ENCODE peak calls at places on chromosome 17, in five cellular contexts. One of them, this sample, is unnamed.

GRCh38 chr17:45091778-45092425 is 30.8 kb downstream of the NMT1 start:
- DNase-seq in astrocyte: peak; percentile 13
- DNase-seq in K562: no peak
- DNase-seq in HL-60: no peak
- DNase-seq in Peyer's patch: no peak
- DNase-seq in this sample: no peak

GRCh38 chr17:681738-682137 is 32.9 kb downstream of the VPS53 start:
- DNase-seq in astrocyte: peak; percentile 84
- DNase-seq in K562: no peak
- DNase-seq in HL-60: no peak
- DNase-seq in Peyer's patch: no peak
- DNase-seq in this sample: no peak

GRCh38 chr17:40253565-40253964 is 34.1 kb upstream of the CDC6 start:
- DNase-seq in astrocyte: no peak
- DNase-seq in K562: no peak
- DNase-seq in HL-60: no peak
- DNase-seq in Peyer's patch: peak; percentile 6
- DNase-seq in this sample: no peak

GRCh38 chr17:16886655-16887322 is 85.1 kb downstream of the TNFRSF13B start:
- DNase-seq in astrocyte: no peak
- DNase-seq in K562: no peak
- DNase-seq in HL-60: no peak
- DNase-seq in Peyer's patch: no peak
- DNase-seq in this sample: no peak

GRCh38 chr17:19371259-19372003 is 6.9 kb upstream of the MAPK7 start:
- DNase-seq in astrocyte: no peak
- DNase-seq in K562: no peak
- DNase-seq in HL-60: no peak
- DNase-seq in Peyer's patch: peak; percentile 43
- DNase-seq in this sample: no peak

GRCh38 chr17:50531428-50532025 is 1.0 kb upstream of the EPN3 start:
- DNase-seq in astrocyte: no peak
- DNase-seq in K562: no peak
- DNase-seq in HL-60: no peak
- DNase-seq in Peyer's patch: no peak
- DNase-seq in this sample: no peak

GRCh38 chr17:47987240-47987835 is 16.4 kb downstream of the CDK5RAP3 start:
- DNase-seq in astrocyte: peak; percentile 44
- DNase-seq in K562: no peak
- DNase-seq in HL-60: no peak
- DNase-seq in Peyer's patch: no peak
- DNase-seq in this sample: no peak

GRCh38 chr17:76550712-76551615 is 11.1 kb downstream of the PRCD start:
- DNase-seq in astrocyte: no peak
- DNase-seq in K562: no peak
- DNase-seq in HL-60: no peak
- DNase-seq in Peyer's patch: no peak
- DNase-seq in this sample: no peak

GRCh38 chr17:74274703-74275340 is 788 bp downstream of the DNAI2 start:
- DNase-seq in astrocyte: no peak
- DNase-seq in K562: no peak
- DNase-seq in HL-60: peak; percentile 33
- DNase-seq in Peyer's patch: no peak
- DNase-seq in this sample: no peak

GRCh38 chr17:74147436-74147835 is 56.0 kb upstream of the RPL38 start:
- DNase-seq in astrocyte: no peak
- DNase-seq in K562: no peak
- DNase-seq in HL-60: no peak
- DNase-seq in Peyer's patch: no peak
- DNase-seq in this sample: no peak

GRCh38 chr17:31918701-31919128 is 17.2 kb upstream of the UTP6 start:
- DNase-seq in astrocyte: no peak
- DNase-seq in K562: no peak
- DNase-seq in HL-60: no peak
- DNase-seq in Peyer's patch: no peak
- DNase-seq in this sample: no peak

GRCh38 chr17:19464033-19465026 is 53.3 kb downstream of the RNF112 start:
- DNase-seq in astrocyte: no peak
- DNase-seq in K562: no peak
- DNase-seq in HL-60: no peak
- DNase-seq in Peyer's patch: no peak
- DNase-seq in this sample: no peak

GRCh38 chr17:81582341-81582740 is 30.2 kb upstream of the FAAP100 start:
- DNase-seq in astrocyte: peak; percentile 73
- DNase-seq in K562: no peak
- DNase-seq in HL-60: no peak
- DNase-seq in Peyer's patch: no peak
- DNase-seq in this sample: no peak

GRCh38 chr17:40098846-40099626 is 1.4 kb downstream of the NR1D1 start:
- DNase-seq in astrocyte: peak; percentile 93
- DNase-seq in K562: peak; percentile 99
- DNase-seq in HL-60: peak; percentile 99
- DNase-seq in Peyer's patch: peak; percentile 100
- DNase-seq in this sample: peak; percentile 100

GRCh38 chr17:42775534-42776098 is 2.4 kb downstream of the VPS25 start:
- DNase-seq in astrocyte: peak; percentile 91
- DNase-seq in K562: peak; percentile 78
- DNase-seq in HL-60: peak; percentile 55
- DNase-seq in Peyer's patch: no peak
- DNase-seq in this sample: no peak

GRCh38 chr17:17391575-17392370 is 85.0 kb upstream of the MED9 start:
- DNase-seq in astrocyte: peak; percentile 49
- DNase-seq in K562: peak; percentile 27
- DNase-seq in HL-60: no peak
- DNase-seq in Peyer's patch: peak; percentile 76
- DNase-seq in this sample: peak; percentile 56

GRCh38 chr17:76054112-76054476 is 18.2 kb downstream of the SRP68 start:
- DNase-seq in astrocyte: peak; percentile 71
- DNase-seq in K562: no peak
- DNase-seq in HL-60: no peak
- DNase-seq in Peyer's patch: no peak
- DNase-seq in this sample: no peak

GRCh38 chr17:67608691-67609090 is 109.0 kb upstream of the NOL11 start:
- DNase-seq in astrocyte: peak; percentile 62
- DNase-seq in K562: no peak
- DNase-seq in HL-60: no peak
- DNase-seq in Peyer's patch: no peak
- DNase-seq in this sample: no peak

GRCh38 chr17:62963296-62963695 is 2.7 kb upstream of the TANC2 start:
- DNase-seq in astrocyte: peak; percentile 91
- DNase-seq in K562: peak; percentile 17
- DNase-seq in HL-60: no peak
- DNase-seq in Peyer's patch: no peak
- DNase-seq in this sample: no peak

GRCh38 chr17:61285483-61286320 is 113.9 kb upstream of the TBX2 start:
- DNase-seq in astrocyte: peak; percentile 78
- DNase-seq in K562: no peak
- DNase-seq in HL-60: no peak
- DNase-seq in Peyer's patch: no peak
- DNase-seq in this sample: no peak

GRCh38 chr17:39903158-39903884 is 15.1 kb downstream of the GSDMB start:
- DNase-seq in astrocyte: no peak
- DNase-seq in K562: peak; percentile 85
- DNase-seq in HL-60: no peak
- DNase-seq in Peyer's patch: no peak
- DNase-seq in this sample: no peak

GRCh38 chr17:17890773-17891759 is 54.3 kb upstream of the SREBF1 start:
- DNase-seq in astrocyte: peak; percentile 56
- DNase-seq in K562: peak; percentile 72
- DNase-seq in HL-60: no peak
- DNase-seq in Peyer's patch: peak; percentile 75
- DNase-seq in this sample: no peak

GRCh38 chr17:81417879-81418709 is 22.8 kb downstream of the BAHCC1 start:
- DNase-seq in astrocyte: no peak
- DNase-seq in K562: no peak
- DNase-seq in HL-60: no peak
- DNase-seq in Peyer's patch: no peak
- DNase-seq in this sample: no peak

GRCh38 chr17:40191237-40192208 is 14.3 kb downstream of the RAPGEFL1 start:
- DNase-seq in astrocyte: peak; percentile 70
- DNase-seq in K562: peak; percentile 80
- DNase-seq in HL-60: no peak
- DNase-seq in Peyer's patch: peak; percentile 90
- DNase-seq in this sample: peak; percentile 34

GRCh38 chr17:73013816-73014663 is 78.4 kb downstream of the SLC39A11 start:
- DNase-seq in astrocyte: peak; percentile 33
- DNase-seq in K562: no peak
- DNase-seq in HL-60: no peak
- DNase-seq in Peyer's patch: peak; percentile 13
- DNase-seq in this sample: no peak

GRCh38 chr17:41785091-41785875 is 1.2 kb downstream of the JUP start:
- DNase-seq in astrocyte: no peak
- DNase-seq in K562: peak; percentile 76
- DNase-seq in HL-60: no peak
- DNase-seq in Peyer's patch: peak; percentile 53
- DNase-seq in this sample: no peak

GRCh38 chr17:6713130-6713917 is at the start of gene SLC13A5:
- DNase-seq in astrocyte: no peak
- DNase-seq in K562: peak; percentile 34
- DNase-seq in HL-60: no peak
- DNase-seq in Peyer's patch: no peak
- DNase-seq in this sample: no peak

GRCh38 chr17:63369233-63369632 is 76.9 kb downstream of the CYB561 start:
- DNase-seq in astrocyte: peak; percentile 74
- DNase-seq in K562: no peak
- DNase-seq in HL-60: no peak
- DNase-seq in Peyer's patch: no peak
- DNase-seq in this sample: no peak

GRCh38 chr17:78780852-78781338 is 1.2 kb downstream of the CYTH1 start:
- DNase-seq in astrocyte: no peak
- DNase-seq in K562: no peak
- DNase-seq in HL-60: no peak
- DNase-seq in Peyer's patch: peak; percentile 53
- DNase-seq in this sample: no peak
- H3K27ac ChIP-seq in astrocyte: no peak overlapping the region
- H3K27ac ChIP-seq in K562: peak overlapping the region; percentile 83
- H3K27ac ChIP-seq in HL-60: peak overlapping the region; percentile 35
- H3K27ac ChIP-seq in Peyer's patch: peak overlapping the region; percentile 98
- H3K27ac ChIP-seq in this sample: peak overlapping the region; percentile 95

GRCh38 chr17:29401237-29401636 is 11.1 kb downstream of the TAOK1 start:
- DNase-seq in astrocyte: no peak
- DNase-seq in K562: no peak
- DNase-seq in HL-60: peak; percentile 67
- DNase-seq in Peyer's patch: no peak
- DNase-seq in this sample: no peak
- H3K27ac ChIP-seq in astrocyte: no peak overlapping the region
- H3K27ac ChIP-seq in K562: no peak overlapping the region
- H3K27ac ChIP-seq in HL-60: peak overlapping the region; percentile 34
- H3K27ac ChIP-seq in Peyer's patch: no peak overlapping the region
- H3K27ac ChIP-seq in this sample: no peak overlapping the region

GRCh38 chr17:71975331-71975801 is 145.5 kb upstream of the SOX9 start:
- DNase-seq in astrocyte: peak; percentile 30
- DNase-seq in K562: no peak
- DNase-seq in HL-60: no peak
- DNase-seq in Peyer's patch: peak; percentile 47
- DNase-seq in this sample: no peak
- H3K27ac ChIP-seq in astrocyte: peak overlapping the region; percentile 90
- H3K27ac ChIP-seq in K562: no peak overlapping the region
- H3K27ac ChIP-seq in HL-60: no peak overlapping the region
- H3K27ac ChIP-seq in Peyer's patch: peak overlapping the region; percentile 55
- H3K27ac ChIP-seq in this sample: no peak overlapping the region

DNA sequence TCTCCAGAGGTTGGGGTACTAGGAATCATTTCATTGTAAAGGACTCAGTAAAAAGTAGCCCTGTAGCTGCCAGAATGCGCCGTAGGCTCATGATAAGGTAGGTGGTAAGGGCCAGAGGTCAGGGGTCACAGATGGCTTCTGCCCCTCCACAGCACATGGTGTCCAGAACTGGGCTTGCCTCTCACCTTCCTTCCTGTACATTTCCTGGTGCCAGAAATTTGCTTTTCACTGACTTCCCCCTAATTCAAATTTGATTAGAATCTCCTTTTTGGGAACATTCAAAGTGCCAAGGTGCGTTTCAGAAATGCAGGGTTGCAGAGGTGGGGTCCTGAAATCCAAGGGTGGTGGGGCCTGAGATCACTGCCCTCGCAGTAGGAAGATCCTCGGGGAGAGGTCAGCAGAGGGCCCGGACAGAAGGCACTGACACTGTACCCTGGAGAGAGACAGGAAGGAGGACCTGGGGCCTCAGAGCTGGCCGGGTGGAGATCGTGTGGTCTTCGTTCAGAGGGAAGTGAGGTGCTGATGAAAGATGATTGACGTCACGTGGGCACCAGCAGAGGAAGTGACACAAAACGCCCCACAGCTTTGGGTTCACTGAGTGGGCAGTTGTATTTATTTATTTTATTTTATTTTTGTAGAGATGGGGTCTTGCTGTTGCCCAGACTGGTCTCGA is 25.5 kb upstream of the METRNL start:
- DNase-seq in astrocyte: no peak
- DNase-seq in K562: no peak
- DNase-seq in HL-60: peak; percentile 80
- DNase-seq in Peyer's patch: peak; percentile 74
- DNase-seq in this sample: no peak
- H3K27ac ChIP-seq in astrocyte: no peak overlapping the region
- H3K27ac ChIP-seq in K562: no peak overlapping the region
- H3K27ac ChIP-seq in HL-60: peak overlapping the region; percentile 79
- H3K27ac ChIP-seq in Peyer's patch: peak overlapping the region; percentile 29
- H3K27ac ChIP-seq in this sample: no peak overlapping the region

DNA sequence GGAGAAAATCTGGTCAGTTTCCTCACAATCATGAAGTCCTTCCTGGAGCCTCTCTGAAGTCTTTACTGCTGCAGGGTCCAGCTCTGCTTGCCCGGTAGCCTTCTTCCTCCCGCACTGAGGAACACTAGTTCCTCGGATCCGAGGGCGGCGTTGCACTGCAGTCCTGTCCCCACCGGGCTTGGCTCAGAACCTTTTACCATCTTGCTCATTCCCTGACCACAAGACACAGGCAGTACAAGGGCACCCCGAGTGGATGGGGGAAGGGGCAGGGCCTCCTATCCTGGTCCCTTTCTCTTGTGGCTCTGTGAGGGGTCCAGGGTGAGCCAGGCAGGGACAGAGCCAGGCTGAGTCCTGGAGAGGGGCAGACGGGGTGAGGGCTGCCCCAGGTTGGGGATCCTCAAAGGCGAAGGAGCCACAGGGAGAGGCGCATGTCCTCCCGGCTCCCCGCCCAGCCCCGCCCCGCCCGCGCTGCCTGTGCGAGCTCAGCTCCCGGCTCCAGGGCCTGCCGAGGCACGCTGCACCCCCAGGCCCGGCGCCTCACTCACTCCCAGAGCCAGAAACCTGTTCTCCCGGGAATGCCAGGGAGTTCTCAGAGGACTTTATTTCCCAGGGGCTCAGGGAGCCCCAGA is 1.5 kb downstream of the FOXN1 start:
- DNase-seq in astrocyte: no peak
- DNase-seq in K562: no peak
- DNase-seq in HL-60: no peak
- DNase-seq in Peyer's patch: no peak
- DNase-seq in this sample: no peak
- H3K27ac ChIP-seq in astrocyte: no peak overlapping the region
- H3K27ac ChIP-seq in K562: no peak overlapping the region
- H3K27ac ChIP-seq in HL-60: no peak overlapping the region
- H3K27ac ChIP-seq in Peyer's patch: no peak overlapping the region
- H3K27ac ChIP-seq in this sample: no peak overlapping the region

This sample was measured in effector memory CD4-positive, alpha-beta T cell.